ENCODE peak calls at places on chromosomes 11 and 22, in six cellular contexts. S is H1, B is K562, C is GM12878, J is SK-N-SH, M is A549. L is an unnamed sample.
A peak's percentile ranks its signal among the peaks of the same experiment; 100 is the strongest.

GRCh38 chr11:102429691-102430090 is 22.9 kb downstream of the TMEM123 start:
- DNase-seq in J (no peak), S (no peak), C (no peak), B (no peak), M (no peak), L (no peak)

GRCh38 chr11:34411786-34412185 is 26.9 kb upstream of the CAT start:
- DNase-seq in B (no peak), C (no peak), S (no peak), J (no peak), M (no peak), L (no peak)

GRCh38 chr22:28986366-28986765 is 75.3 kb downstream of the C22orf31 start:
- DNase-seq in M (no peak), B (no peak), J (no peak), C (no peak), S (no peak), L (peak; percentile 35)

GRCh38 chr11:86416494-86416893 is 41.8 kb downstream of the CCDC81 start:
- DNase-seq in J (no peak), M (no peak), B (peak; percentile 55), S (no peak), C (no peak), L (no peak)

GRCh38 chr11:78815631-78816232 is 241.1 kb upstream of the NARS2 start:
- DNase-seq in S (no peak), J (no peak), C (no peak), B (no peak), M (no peak), L (no peak)

GRCh38 chr11:110362916-110363574 is 66.6 kb upstream of the RDX start:
- DNase-seq in J (no peak), C (no peak), M (peak; percentile 70), S (no peak), B (no peak), L (peak; percentile 43)

GRCh38 chr22:33380789-33381530 is 322.8 kb upstream of the SYN3 start:
- DNase-seq in B (no peak), C (peak; percentile 11), M (peak; percentile 76), S (no peak), J (no peak), L (no peak)

GRCh38 chr11:62033191-62034044 is 66.0 kb upstream of the FTH1 start:
- DNase-seq in J (no peak), S (no peak), M (no peak), B (peak; percentile 44), C (no peak), L (peak; percentile 15)

GRCh38 chr22:21087119-21087518 is 41.4 kb downstream of the LRRC74B start:
- DNase-seq in M (no peak), B (no peak), C (no peak), J (no peak), S (no peak), L (no peak)

GRCh38 chr11:102546427-102546826 is 15.9 kb upstream of the MMP7 start:
- DNase-seq in M (no peak), J (no peak), C (no peak), B (no peak), S (no peak), L (no peak)

GRCh38 chr11:3795131-3796092 is 1.9 kb downstream of the NUP98 start:
- DNase-seq in J (no peak), M (no peak), B (no peak), C (no peak), S (no peak), L (no peak)

GRCh38 chr11:225734-226453 is 10.2 kb downstream of the SIRT3 start:
- DNase-seq in J (no peak), C (peak; percentile 53), B (no peak), M (no peak), S (no peak), L (no peak)

DNA sequence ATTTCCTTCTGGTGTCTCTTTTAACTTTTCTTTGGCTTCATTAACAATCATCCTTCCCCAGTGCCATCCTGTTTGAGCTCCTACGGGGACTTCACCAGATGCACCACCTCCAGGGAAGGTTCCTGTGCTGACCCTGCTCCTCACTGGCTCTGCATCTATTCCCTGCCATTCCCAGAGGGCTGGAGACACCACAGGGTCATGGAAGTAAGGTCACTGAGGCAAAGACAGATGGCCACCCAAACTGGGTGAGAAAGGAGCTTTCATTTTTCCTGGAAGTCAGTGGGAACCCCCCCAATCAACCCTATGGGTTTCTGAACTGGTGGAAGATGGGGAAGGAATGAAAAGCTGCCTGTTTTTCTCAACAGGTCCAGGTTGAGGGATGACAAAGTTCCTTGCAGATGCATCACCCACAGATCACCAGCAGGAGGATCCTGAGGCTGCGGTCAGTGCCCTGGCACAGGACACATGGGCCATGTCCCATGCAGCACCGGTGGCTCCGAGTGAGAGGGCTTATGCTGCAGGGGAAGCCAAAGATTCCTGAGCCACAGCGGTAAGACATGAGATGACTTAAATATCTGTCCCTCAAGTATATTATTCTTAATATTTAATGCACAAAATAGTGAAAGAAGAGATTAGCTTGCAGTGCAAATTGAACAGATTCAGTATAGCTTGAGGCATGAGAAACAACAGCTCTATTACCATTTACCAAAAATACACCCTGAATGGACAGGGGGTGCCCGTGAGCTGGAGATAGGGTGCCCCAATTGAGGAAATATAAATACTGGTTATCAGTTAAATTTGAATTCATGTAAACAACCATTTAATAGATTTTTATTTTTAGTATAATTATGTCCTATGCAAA is 73.0 kb upstream of the VPREB1 start:
- DNase-seq in J (peak; percentile 30), B (peak; percentile 61), S (no peak), M (peak; percentile 52), C (no peak), L (no peak)
- TF ChIP-seq RFX5 in J (no peak), B (no peak), S (no peak), M (no peak), C (no peak), L (no peak)

GRCh38 chr11:113386866-113387265 is 713 bp upstream of the ANKK1 start:
- DNase-seq in B (no peak), C (no peak), M (no peak), J (no peak), S (no peak), L (no peak)

GRCh38 chr11:113387605-113388211 is at the start of gene ANKK1:
- DNase-seq in B (peak; percentile 21), C (no peak), S (peak; percentile 86), M (no peak), J (peak; percentile 15), L (no peak)

GRCh38 chr11:113385749-113386148 is 1.8 kb upstream of the ANKK1 start:
- DNase-seq in C (no peak), S (no peak), M (no peak), B (no peak), J (no peak), L (no peak)

GRCh38 chr11:113382121-113382520 is 5.5 kb upstream of the ANKK1 start:
- DNase-seq in S (no peak), J (no peak), C (no peak), B (no peak), M (no peak), L (no peak)

GRCh38 chr11:113384551-113384950 is 3.0 kb upstream of the ANKK1 start:
- DNase-seq in M (peak; percentile 7), J (no peak), S (no peak), C (no peak), B (no peak), L (peak; percentile 29)
- TF ChIP-seq CHD2 in M (no peak), J (no peak), S (no peak), C (no peak), B (no peak), L (no peak)

GRCh38 chr22:46750861-46751260 is 11.6 kb upstream of the TBC1D22A start:
- DNase-seq in M (no peak), J (no peak), C (no peak), B (no peak), S (no peak), L (no peak)
- TF ChIP-seq EP300 in M (no peak), J (no peak), C (no peak), B (no peak), S (no peak), L (no peak)

GRCh38 chr11:65912840-65913239 is 6.0 kb downstream of the C11orf68 start:
- DNase-seq in S (no peak), J (no peak), C (no peak), B (no peak), M (peak; percentile 55), L (no peak)
- TF ChIP-seq RFX5 in S (no peak), J (no peak), C (no peak), B (no peak), M (no peak), L (no peak)

L was measured in HepG2.